ENCODE peak calls at places on chromosomes 13 and 19, in ten cellular contexts. X, A, W, Y, N, T, R, C, Z and O are unnamed samples.

GRCh38 chr19:56079609-56080008 is 41.5 kb downstream of the ZNF787 start:
- DNase-seq in X (no peak), A (no peak), W (no peak), Y (no peak), N (no peak), T (no peak), R (no peak), C (no peak), Z (no peak), O (no peak)

GRCh38 chr19:39858541-39858940 is 12.4 kb upstream of the FBL start:
- DNase-seq in X (no peak), A (no peak), W (peak; percentile 54), Y (peak; percentile 79), N (no peak), T (peak; percentile 18), R (no peak), C (no peak), Z (no peak), O (no peak)

GRCh38 chr13:51192348-51192747 is 29.9 kb upstream of the FAM124A start:
- DNase-seq in X (no peak), A (no peak), W (no peak), Y (no peak), N (peak; percentile 57), T (no peak), R (peak; percentile 33), C (no peak), Z (peak; percentile 38), O (no peak)

GRCh38 chr19:1085676-1086442 is 9.3 kb downstream of the POLR2E start:
- DNase-seq in X (no peak), A (no peak), W (no peak), Y (no peak), N (no peak), T (no peak), R (no peak), C (no peak), Z (no peak), O (no peak)

GRCh38 chr19:58518261-58519086 is 1.1 kb downstream of the ZBTB45 start:
- DNase-seq in X (no peak), A (no peak), W (no peak), Y (peak; percentile 56), N (no peak), T (no peak), R (no peak), C (no peak), Z (peak; percentile 7), O (no peak)

GRCh38 chr19:49441210-49441959 is at the start of gene SLC17A7:
- DNase-seq in X (no peak), A (no peak), W (peak; percentile 85), Y (no peak), N (no peak), T (peak; percentile 77), R (no peak), C (no peak), Z (no peak), O (no peak)

GRCh38 chr13:20940083-20940482 is 37.5 kb upstream of the XPO4 start:
- DNase-seq in X (peak; percentile 8), A (no peak), W (no peak), Y (no peak), N (peak; percentile 48), T (no peak), R (peak; percentile 60), C (no peak), Z (peak; percentile 49), O (no peak)

GRCh38 chr13:80086304-80086721 is 254.6 kb downstream of the SPRY2 start:
- DNase-seq in X (no peak), A (no peak), W (no peak), Y (no peak), N (no peak), T (no peak), R (no peak), C (no peak), Z (peak; percentile 35), O (no peak)

GRCh38 chr13:100339411-100339935 is 249.1 kb downstream of the GGACT start:
- DNase-seq in X (no peak), A (no peak), W (no peak), Y (no peak), N (no peak), T (no peak), R (no peak), C (no peak), Z (no peak), O (no peak)

GRCh38 chr19:16091546-16092475 is 15.5 kb downstream of the TPM4 start:
- DNase-seq in X (no peak), A (no peak), W (no peak), Y (no peak), N (no peak), T (no peak), R (no peak), C (no peak), Z (no peak), O (no peak)

GRCh38 chr19:16088985-16089846 is 12.9 kb downstream of the TPM4 start:
- DNase-seq in X (no peak), A (no peak), W (no peak), Y (no peak), N (no peak), T (no peak), R (no peak), C (no peak), Z (no peak), O (no peak)

GRCh38 chr19:16085115-16085514 is 8.8 kb downstream of the TPM4 start:
- DNase-seq in X (no peak), A (no peak), W (no peak), Y (peak; percentile 72), N (peak; percentile 40), T (no peak), R (no peak), C (no peak), Z (no peak), O (no peak)

GRCh38 chr19:16087940-16088339 is 11.6 kb downstream of the TPM4 start:
- DNase-seq in X (no peak), A (no peak), W (no peak), Y (no peak), N (no peak), T (no peak), R (no peak), C (no peak), Z (no peak), O (no peak)

DNA sequence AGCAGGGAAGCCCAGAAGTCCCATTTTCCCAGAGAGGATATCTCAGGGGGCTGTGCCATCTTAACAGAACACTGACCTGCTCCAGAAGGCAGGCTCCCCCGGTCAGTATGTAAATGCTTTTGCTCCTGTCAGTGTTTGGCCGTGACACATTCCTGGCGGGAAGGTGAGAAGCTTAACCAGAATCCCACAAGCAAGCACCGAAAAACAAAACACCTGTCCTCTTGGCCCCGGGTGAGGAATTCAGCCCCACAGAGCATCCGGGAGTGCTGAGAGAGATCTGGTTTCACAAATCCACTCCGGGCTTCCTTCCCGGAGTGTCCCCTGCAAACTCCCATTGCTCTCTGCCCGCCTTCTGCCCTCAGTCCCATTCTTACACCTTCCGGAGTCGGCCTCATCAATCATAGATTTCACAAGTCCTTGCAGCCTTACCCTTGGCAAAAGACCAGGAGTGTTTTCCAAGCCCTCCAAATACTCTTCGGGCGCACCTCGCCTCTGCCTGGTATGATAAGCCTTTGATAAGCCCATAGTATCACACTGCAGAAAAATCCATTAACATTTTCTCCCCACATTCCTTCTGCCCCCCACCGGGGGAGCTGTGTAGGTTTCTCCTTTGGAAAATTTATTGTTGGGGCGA is 12.2 kb downstream of the TPM4 start:
- DNase-seq in X (no peak), A (no peak), W (no peak), Y (peak; percentile 66), N (peak; percentile 68), T (no peak), R (peak; percentile 76), C (no peak), Z (no peak), O (no peak)
- TF ChIP-seq CTCF in X (peak; percentile 11), A (peak; percentile 50), W (no peak), Y (no peak), N (peak; percentile 17), T (no peak), R (peak; percentile 18), C (peak; percentile 25), Z (peak; percentile 13), O (no peak)

GRCh38 chr13:74450525-74450845 is 316.3 kb upstream of the KLF12 start:
- DNase-seq in X (no peak), A (no peak), W (no peak), Y (no peak), N (no peak), T (no peak), R (no peak), C (no peak), Z (no peak), O (no peak)
- TF ChIP-seq CTCF in X (no peak), A (no peak), W (no peak), Y (no peak), N (no peak), T (no peak), R (no peak), C (no peak), Z (no peak), O (no peak)

DNA sequence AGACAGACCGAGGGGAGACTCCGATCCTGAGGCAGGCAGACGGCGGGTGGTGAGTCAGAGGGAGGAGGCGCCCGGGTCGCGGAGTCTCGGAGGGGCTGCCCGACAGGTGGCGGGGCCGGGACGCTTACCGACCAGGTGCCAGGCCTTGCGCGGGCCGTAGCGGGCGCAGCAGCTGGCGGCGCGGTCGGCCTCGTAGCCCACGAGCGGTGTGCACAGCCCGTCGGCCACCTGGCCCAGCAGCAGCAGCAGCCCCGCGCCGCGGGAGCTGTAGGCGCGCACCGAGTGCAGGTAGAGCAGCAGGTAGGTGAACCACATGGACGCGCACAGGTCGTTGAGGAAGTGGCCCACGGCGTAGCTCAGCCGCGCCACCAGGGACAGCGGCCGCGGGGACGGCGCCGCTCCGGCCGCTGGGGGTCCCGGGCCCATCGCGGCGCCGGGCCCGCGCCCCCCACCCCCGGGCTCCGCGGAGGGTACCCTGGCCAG is 367 bp downstream of the MFSD12 start:
- DNase-seq in X (no peak), A (no peak), W (peak; percentile 36), Y (peak; percentile 70), N (peak; percentile 23), T (peak; percentile 45), R (no peak), C (no peak), Z (no peak), O (no peak)
- TF ChIP-seq CTCF in X (no peak), A (peak; percentile 18), W (no peak), Y (peak; percentile 15), N (no peak), T (no peak), R (no peak), C (no peak), Z (no peak), O (no peak)

GRCh38 chr19:28159065-28159464 is 1053.9 kb downstream of the UQCRFS1 start:
- DNase-seq in X (no peak), A (no peak), W (no peak), Y (no peak), N (no peak), T (no peak), R (no peak), C (no peak), Z (no peak), O (no peak)

GRCh38 chr19:28166025-28166424 is 1046.9 kb downstream of the UQCRFS1 start:
- DNase-seq in X (no peak), A (no peak), W (no peak), Y (no peak), N (no peak), T (no peak), R (no peak), C (no peak), Z (no peak), O (no peak)

GRCh38 chr19:28169168-28169862 is 1043.6 kb downstream of the UQCRFS1 start:
- DNase-seq in X (no peak), A (no peak), W (peak; percentile 32), Y (no peak), N (no peak), T (peak; percentile 46), R (no peak), C (no peak), Z (no peak), O (no peak)

GRCh38 chr19:28168557-28168956 is 1044.4 kb downstream of the UQCRFS1 start:
- DNase-seq in X (no peak), A (no peak), W (peak; percentile 45), Y (no peak), N (no peak), T (peak; percentile 6), R (no peak), C (no peak), Z (no peak), O (no peak)

GRCh38 chr19:28164214-28164613 is 1048.7 kb downstream of the UQCRFS1 start:
- DNase-seq in X (no peak), A (no peak), W (no peak), Y (no peak), N (no peak), T (no peak), R (no peak), C (no peak), Z (no peak), O (no peak)
- TF ChIP-seq CTCF in X (no peak), A (no peak), W (no peak), Y (no peak), N (no peak), T (no peak), R (no peak), C (no peak), Z (no peak), O (no peak)